ENCODE peak calls at places on chromosomes 5 and 9, in seven cellular contexts. Q, P, N, M, F, T and J are unnamed samples.

GRCh38 chr9:95182854-95183563 is 134.5 kb downstream of the FANCC start:
- DNase-seq in Q (no peak), P (no peak), N (no peak), M (no peak), F (no peak), T (no peak), J (no peak)

GRCh38 chr5:96209829-96210228 is 223.2 kb downstream of the PCSK1 start:
- DNase-seq in Q (no peak), P (no peak), N (no peak), M (no peak), F (peak), T (no peak), J (no peak)

GRCh38 chr9:38181866-38182265 is 112.8 kb upstream of the SHB start:
- DNase-seq in Q (no peak), P (no peak), N (no peak), M (no peak), F (no peak), T (no peak), J (no peak)

GRCh38 chr5:42555797-42556196 is 132.6 kb downstream of the GHR start:
- DNase-seq in Q (no peak), P (no peak), N (no peak), M (no peak), F (no peak), T (peak), J (no peak)

GRCh38 chr5:34652916-34653315 is 3.2 kb upstream of the RAI14 start:
- DNase-seq in Q (no peak), P (no peak), N (no peak), M (no peak), F (peak), T (no peak), J (no peak)

GRCh38 chr5:71877511-71877910 is 158.4 kb downstream of the CARTPT start:
- DNase-seq in Q (no peak), P (no peak), N (no peak), M (no peak), F (no peak), T (no peak), J (no peak)

GRCh38 chr5:175655411-175655810 is 2.5 kb upstream of the HRH2 start:
- DNase-seq in Q (no peak), P (no peak), N (no peak), M (no peak), F (no peak), T (no peak), J (no peak)

GRCh38 chr9:126861707-126862460 is 1.4 kb downstream of the ZBTB34 start:
- DNase-seq in Q (peak), P (no peak), N (peak), M (no peak), F (peak), T (no peak), J (no peak)

GRCh38 chr9:87156247-87156646 is 208.9 kb upstream of the GAS1 start:
- DNase-seq in Q (no peak), P (no peak), N (no peak), M (no peak), F (no peak), T (no peak), J (no peak)

GRCh38 chr9:92191801-92192200 is 76.6 kb upstream of the SPTLC1 start:
- DNase-seq in Q (no peak), P (peak), N (no peak), M (no peak), F (peak), T (peak), J (no peak)

GRCh38 chr9:124256517-124257069 is 1.2 kb upstream of the NEK6 start:
- DNase-seq in Q (peak), P (no peak), N (no peak), M (no peak), F (peak), T (peak), J (no peak)

GRCh38 chr9:23822331-23823169 is 3.5 kb downstream of the ELAVL2 start:
- DNase-seq in Q (no peak), P (no peak), N (no peak), M (no peak), F (no peak), T (no peak), J (no peak)

GRCh38 chr9:124820606-124821246 is 32.5 kb upstream of the WDR38 start:
- DNase-seq in Q (no peak), P (no peak), N (no peak), M (no peak), F (no peak), T (no peak), J (no peak)

GRCh38 chr5:151148583-151148982 is 9.0 kb downstream of the ANXA6 start:
- DNase-seq in Q (no peak), P (no peak), N (no peak), M (no peak), F (no peak), T (no peak), J (no peak)

GRCh38 chr5:176365663-176366574 is 632 bp downstream of the ARL10 start:
- DNase-seq in Q (peak), P (peak), N (no peak), M (peak), F (peak), T (peak), J (no peak)

GRCh38 chr9:124285903-124286291 is 28.1 kb downstream of the NEK6 start:
- DNase-seq in Q (peak), P (no peak), N (peak), M (no peak), F (peak), T (no peak), J (no peak)

GRCh38 chr9:91727316-91727861 is 222.6 kb downstream of the ROR2 start:
- DNase-seq in Q (no peak), P (peak), N (peak), M (no peak), F (peak), T (peak), J (peak)

GRCh38 chr9:36064448-36065037 is 27.8 kb downstream of the RECK start:
- DNase-seq in Q (no peak), P (no peak), N (peak), M (no peak), F (peak), T (no peak), J (no peak)

GRCh38 chr9:3740690-3741419 is 215.1 kb upstream of the RFX3 start:
- DNase-seq in Q (no peak), P (no peak), N (no peak), M (no peak), F (peak), T (peak), J (no peak)

GRCh38 chr5:149002053-149002452 is 60.8 kb downstream of the SH3TC2 start:
- DNase-seq in Q (no peak), P (no peak), N (no peak), M (peak), F (peak), T (peak), J (no peak)

GRCh38 chr9:32264171-32264862 is 120.1 kb upstream of the ACO1 start:
- DNase-seq in Q (no peak), P (no peak), N (no peak), M (no peak), F (no peak), T (no peak), J (no peak)

GRCh38 chr9:95229230-95229933 is 88.1 kb downstream of the FANCC start:
- DNase-seq in Q (no peak), P (no peak), N (no peak), M (no peak), F (no peak), T (no peak), J (no peak)

GRCh38 chr5:65481635-65482271 is at the start of gene ADAMTS6:
- DNase-seq in Q (peak), P (peak), N (peak), M (peak), F (peak), T (peak), J (peak)

GRCh38 chr5:154211611-154212390 is 21.3 kb downstream of the GALNT10 start:
- DNase-seq in Q (no peak), P (no peak), N (peak), M (peak), F (peak), T (no peak), J (no peak)

GRCh38 chr5:73218552-73219171 is 45.7 kb downstream of the TMEM174 start:
- DNase-seq in Q (no peak), P (no peak), N (no peak), M (no peak), F (peak), T (peak), J (no peak)

GRCh38 chr5:95697781-95698681 is 15.2 kb upstream of the SPATA9 start:
- DNase-seq in Q (no peak), P (peak), N (no peak), M (no peak), F (peak), T (no peak), J (no peak)

GRCh38 chr9:136107155-136107952 is 11.3 kb downstream of the TMEM250 start:
- DNase-seq in Q (peak), P (no peak), N (no peak), M (no peak), F (no peak), T (no peak), J (no peak)

GRCh38 chr9:105245720-105246161 is 1.3 kb downstream of the SLC44A1 start:
- DNase-seq in Q (no peak), P (no peak), N (no peak), M (no peak), F (no peak), T (no peak), J (no peak)

GRCh38 chr9:135907006-135907434 is 326 bp downstream of the CAMSAP1 start:
- DNase-seq in Q (peak), P (no peak), N (no peak), M (no peak), F (peak), T (no peak), J (no peak)

GRCh38 chr5:95727764-95728191 is 3.4 kb upstream of the RHOBTB3 start:
- DNase-seq in Q (no peak), P (no peak), N (no peak), M (no peak), F (peak), T (peak), J (peak)

GRCh38 chr9:105445203-105445881 is 2.5 kb upstream of the FSD1L start:
- DNase-seq in Q (no peak), P (no peak), N (no peak), M (no peak), F (no peak), T (no peak), J (no peak)